ENCODE peak calls at places on chromosomes 3 and 15, in seven cellular contexts. T is Peyer's patch; X is CD8-positive, alpha-beta T cell; D is astrocyte of the spinal cord; G is uterus; L is kidney; R is neural progenitor cell. S is an unnamed sample.

GRCh38 chr3:54822206-54822605 is 105.7 kb downstream of the LRTM1 start:
- DNase-seq in T (no peak), X (no peak), D (peak), G (no peak), L (no peak), R (no peak), S (no peak)

GRCh38 chr15:70715840-70716510 is 47.4 kb downstream of the UACA start:
- DNase-seq in T (no peak), X (no peak), D (no peak), G (no peak), L (no peak), R (no peak), S (no peak)

GRCh38 chr3:184785106-184785505 is 26.9 kb upstream of the VPS8 start:
- DNase-seq in T (no peak), X (no peak), D (no peak), G (no peak), L (no peak), R (no peak), S (no peak)

GRCh38 chr3:51353566-51354140 is 31.4 kb upstream of the MANF start:
- DNase-seq in T (peak), X (no peak), D (no peak), G (no peak), L (no peak), R (no peak), S (no peak)

GRCh38 chr3:61841111-61841845 is 279.9 kb downstream of the PTPRG start:
- DNase-seq in T (no peak), X (no peak), D (peak), G (no peak), L (no peak), R (no peak), S (no peak)

GRCh38 chr3:31696815-31697548 is 164.3 kb downstream of the STT3B start:
- DNase-seq in T (no peak), X (no peak), D (no peak), G (no peak), L (no peak), R (no peak), S (no peak)

GRCh38 chr15:80825361-80826030 is 46.3 kb downstream of the CEMIP start:
- DNase-seq in T (no peak), X (no peak), D (peak), G (no peak), L (no peak), R (no peak), S (no peak)

GRCh38 chr15:100905855-100906254 is 13.3 kb upstream of the LRRK1 start:
- DNase-seq in T (peak), X (no peak), D (no peak), G (no peak), L (no peak), R (no peak), S (no peak)

GRCh38 chr3:169744332-169745054 is 20.4 kb downstream of the TERC start:
- DNase-seq in T (no peak), X (no peak), D (peak), G (no peak), L (no peak), R (peak), S (no peak)

GRCh38 chr15:48472756-48473155 is 141.5 kb downstream of the DUT start:
- DNase-seq in T (no peak), X (no peak), D (peak), G (no peak), L (no peak), R (no peak), S (no peak)

GRCh38 chr15:77219846-77220245 is 148.9 kb upstream of the TSPAN3 start:
- DNase-seq in T (no peak), X (no peak), D (no peak), G (no peak), L (no peak), R (no peak), S (no peak)

GRCh38 chr3:139554628-139555027 is 15.1 kb upstream of the RBP1 start:
- DNase-seq in T (no peak), X (no peak), D (no peak), G (no peak), L (no peak), R (no peak), S (no peak)

GRCh38 chr15:90581771-90582471 is 52.2 kb downstream of the CRTC3 start:
- DNase-seq in T (no peak), X (no peak), D (no peak), G (no peak), L (no peak), R (no peak), S (no peak)

GRCh38 chr3:127458698-127459097 is 131.8 kb downstream of the TPRA1 start:
- DNase-seq in T (no peak), X (no peak), D (no peak), G (no peak), L (peak), R (peak), S (no peak)

GRCh38 chr3:71912839-71913495 is 128.0 kb upstream of the PROK2 start:
- DNase-seq in T (no peak), X (no peak), D (no peak), G (no peak), L (no peak), R (no peak), S (no peak)

GRCh38 chr3:78977073-78977472 is 790.7 kb downstream of the ROBO1 start:
- DNase-seq in T (no peak), X (no peak), D (no peak), G (no peak), L (no peak), R (no peak), S (no peak)

GRCh38 chr3:134009345-134010000 is 20.3 kb downstream of the SLCO2A1 start:
- DNase-seq in T (no peak), X (no peak), D (peak), G (no peak), L (no peak), R (no peak), S (no peak)

GRCh38 chr3:32181801-32182200 is 56.7 kb upstream of the CMTM8 start:
- DNase-seq in T (no peak), X (no peak), D (no peak), G (no peak), L (no peak), R (no peak), S (no peak)

GRCh38 chr15:87527416-87527815 is 729.1 kb downstream of the NTRK3 start:
- DNase-seq in T (no peak), X (no peak), D (peak), G (no peak), L (no peak), R (no peak), S (no peak)

GRCh38 chr3:70108072-70108471 is 108.5 kb downstream of the SAMMSON start:
- DNase-seq in T (peak), X (no peak), D (no peak), G (no peak), L (no peak), R (peak), S (no peak)

GRCh38 chr3:119463171-119464169 is at the start of gene TMEM39A:
- DNase-seq in T (peak), X (peak), D (peak), G (peak), L (peak), R (peak), S (peak)

GRCh38 chr3:157354722-157355121 is 81.9 kb upstream of the PTX3 start:
- DNase-seq in T (no peak), X (no peak), D (peak), G (no peak), L (no peak), R (peak), S (no peak)

GRCh38 chr3:34292605-34293300 is 494.3 kb downstream of the PDCD6IP start:
- DNase-seq in T (no peak), X (no peak), D (no peak), G (no peak), L (no peak), R (no peak), S (no peak)

GRCh38 chr3:66808891-66809578 is 189.1 kb upstream of the KBTBD8 start:
- DNase-seq in T (no peak), X (no peak), D (no peak), G (no peak), L (no peak), R (no peak), S (no peak)

GRCh38 chr3:134761213-134761612 is 33.8 kb upstream of the EPHB1 start:
- DNase-seq in T (no peak), X (no peak), D (no peak), G (no peak), L (no peak), R (no peak), S (no peak)

DNA sequence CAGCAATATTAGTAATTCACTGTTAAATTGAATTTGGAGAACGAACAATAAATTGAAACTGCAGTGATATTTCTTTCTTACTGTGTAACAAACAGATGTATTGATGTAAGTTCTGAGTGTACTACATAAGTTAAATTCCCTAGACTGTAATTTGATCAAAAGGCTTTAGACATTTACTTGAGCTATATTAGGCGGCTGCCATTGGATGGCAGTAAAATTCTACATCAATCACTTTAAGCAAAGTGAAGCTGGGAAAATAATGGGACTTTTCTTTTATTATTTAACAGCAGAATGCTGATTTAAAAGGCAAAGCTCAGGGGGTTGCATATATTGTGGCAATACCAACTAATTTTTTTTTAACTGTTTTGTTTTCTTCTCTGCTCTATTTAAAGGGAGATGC is 212.6 kb upstream of the PLSCR5 start:
- DNase-seq in T (no peak), X (no peak), D (peak), G (no peak), L (no peak), R (peak), S (no peak)
- TF ChIP-seq CTCF in T (no peak), X (no peak), D (peak), G (no peak), L (no peak), R (peak), S (peak)

GRCh38 chr3:182413682-182414081 is 379.6 kb upstream of the ATP11B start:
- DNase-seq in T (no peak), X (no peak), D (no peak), G (no peak), L (no peak), R (no peak), S (no peak)
- H3K4me3 ChIP-seq in T (no peak), X (no peak), D (no peak), G (no peak), L (no peak), R (no peak), S (no peak)

GRCh38 chr3:140922634-140923033 is 19.0 kb upstream of the SLC25A36 start:
- DNase-seq in T (no peak), X (no peak), D (peak), G (no peak), L (no peak), R (peak), S (no peak)
- TF ChIP-seq CTCF in T (peak), X (peak), D (peak), G (no peak), L (peak), R (peak), S (peak)

GRCh38 chr3:49359623-49360022 is 1.5 kb upstream of the GPX1 start:
- DNase-seq in T (no peak), X (no peak), D (peak), G (no peak), L (no peak), R (no peak), S (no peak)
- H3K4me3 ChIP-seq in T (no peak), X (no peak), D (no peak), G (no peak), L (no peak), R (no peak), S (no peak)

DNA sequence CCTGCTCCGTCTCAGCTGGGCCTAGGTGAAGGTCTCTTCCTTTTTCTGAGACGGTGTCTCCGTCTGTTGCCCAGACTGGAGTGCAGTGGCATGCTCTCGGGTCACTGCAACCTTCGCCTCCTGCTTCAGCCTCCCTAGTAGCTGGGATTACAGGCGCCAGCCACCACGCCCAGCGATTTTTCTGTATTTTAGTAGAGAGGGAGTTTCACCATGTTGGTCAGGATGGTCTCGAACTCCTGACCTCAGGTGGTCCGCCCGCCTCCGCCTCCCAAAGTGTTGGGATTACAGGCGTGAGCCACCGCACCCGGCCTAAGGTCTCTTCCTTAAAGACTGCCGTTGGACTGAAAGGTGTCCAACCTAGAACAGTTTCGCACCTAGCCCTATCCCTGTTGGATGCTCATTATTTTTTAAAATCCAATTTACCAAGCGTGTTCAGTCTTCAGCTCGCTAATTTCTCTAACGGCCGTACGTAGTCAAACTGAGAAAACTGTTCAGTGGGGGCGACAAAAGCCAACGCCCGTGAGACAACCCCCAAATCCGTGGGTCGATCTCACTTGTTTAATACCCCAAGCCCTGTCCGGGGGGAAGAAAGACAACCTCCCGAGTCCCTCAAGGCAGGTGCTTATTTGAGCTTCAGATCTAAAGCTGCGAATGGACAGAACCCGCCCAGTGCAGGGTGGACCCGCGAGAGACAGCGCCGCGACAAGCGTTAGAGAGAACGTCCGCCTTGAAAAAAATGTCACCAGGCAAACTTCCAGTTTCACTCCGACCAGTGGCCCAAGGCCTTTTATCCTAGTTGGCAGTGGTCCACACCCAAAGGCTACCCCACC is 986 bp upstream of the OXSR1 start:
- DNase-seq in T (no peak), X (no peak), D (no peak), G (peak), L (peak), R (no peak), S (no peak)
- TF ChIP-seq CTCF in T (no peak), X (no peak), D (no peak), G (no peak), L (no peak), R (no peak), S (no peak)

DNA sequence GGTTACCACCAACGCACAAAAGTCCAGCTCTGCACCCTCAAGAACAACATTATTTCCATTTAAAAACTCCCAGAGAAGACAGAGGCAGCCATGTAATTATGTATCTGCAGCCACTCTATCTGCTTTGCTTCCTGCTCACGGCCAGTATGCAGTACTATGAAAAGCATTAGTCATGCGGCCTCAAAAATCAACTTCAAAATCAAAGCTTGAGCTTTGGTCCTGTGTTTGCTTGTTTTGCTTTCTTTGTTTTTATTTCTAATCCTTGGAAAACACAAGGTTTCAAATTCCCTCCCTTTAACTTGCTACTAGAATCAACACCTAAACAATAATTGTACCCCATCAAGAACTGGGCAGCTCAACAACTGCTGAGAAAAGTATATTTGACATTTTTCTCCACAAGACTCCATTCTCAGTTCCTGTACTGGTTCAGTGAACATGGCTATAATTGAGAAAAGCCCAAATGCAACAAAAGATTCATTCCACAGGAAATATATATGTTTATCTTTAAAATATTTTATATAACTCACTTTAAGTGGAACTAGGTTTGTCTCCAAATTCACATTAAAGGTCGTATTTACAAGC is 37.6 kb downstream of the GBE1 start:
- DNase-seq in T (no peak), X (no peak), D (peak), G (no peak), L (no peak), R (no peak), S (no peak)
- H3K4me3 ChIP-seq in T (no peak), X (no peak), D (no peak), G (no peak), L (no peak), R (no peak), S (no peak)

GRCh38 chr15:76217867-76218217 is 93.4 kb downstream of the ETFA start:
- DNase-seq in T (no peak), X (no peak), D (no peak), G (no peak), L (no peak), R (no peak), S (no peak)

GRCh38 chr15:76222159-76222558 is 89.1 kb downstream of the ETFA start:
- DNase-seq in T (no peak), X (no peak), D (no peak), G (no peak), L (no peak), R (no peak), S (no peak)

GRCh38 chr15:76221085-76221767 is 90.0 kb downstream of the ETFA start:
- DNase-seq in T (no peak), X (no peak), D (no peak), G (no peak), L (no peak), R (no peak), S (no peak)

GRCh38 chr15:76217029-76217866 is 94.0 kb downstream of the ETFA start:
- DNase-seq in T (no peak), X (no peak), D (peak), G (no peak), L (no peak), R (no peak), S (no peak)
- TF ChIP-seq CTCF in T (no peak), X (no peak), D (no peak), G (no peak), L (no peak), R (no peak), S (no peak)

DNA sequence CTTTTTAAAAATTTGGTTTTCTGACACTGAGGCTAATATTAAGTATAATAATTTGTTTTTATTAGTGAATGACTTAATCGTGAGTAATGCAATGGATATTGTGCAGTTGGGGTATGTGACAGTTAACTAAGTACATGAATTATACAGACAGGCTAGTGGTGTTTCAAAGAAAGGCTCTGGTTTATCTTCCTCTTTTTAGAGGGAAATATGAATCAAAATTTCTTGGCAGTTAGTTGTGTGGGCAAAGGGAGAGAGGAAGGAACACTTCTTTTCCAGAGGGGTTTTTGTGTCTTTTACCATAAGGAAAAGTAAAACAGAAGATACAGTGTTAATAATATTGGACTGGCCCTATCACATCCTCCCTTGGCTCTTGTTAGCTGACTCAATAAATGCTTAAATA is 2.7 kb downstream of the ZNF654 start:
- DNase-seq in T (no peak), X (no peak), D (no peak), G (no peak), L (no peak), R (no peak), S (no peak)
- H3K4me3 ChIP-seq in T (no peak), X (no peak), D (no peak), G (no peak), L (peak), R (no peak), S (peak)